ENCODE peak calls at places on chromosomes 13 and 19, in five cellular contexts. N, A, U, B and Y are unnamed samples.

GRCh38 chr19:29785360-29785759 is 26.4 kb upstream of the CCNE1 start:
- DNase-seq in N (no peak), A (no peak), U (no peak), B (no peak), Y (no peak)

GRCh38 chr13:27290715-27291114 is 20.1 kb downstream of the RASL11A start:
- DNase-seq in N (no peak), A (no peak), U (no peak), B (no peak), Y (no peak)

GRCh38 chr13:109315481-109315880 is 470.9 kb downstream of the IRS2 start:
- DNase-seq in N (no peak), A (no peak), U (no peak), B (no peak), Y (no peak)

GRCh38 chr13:33629610-33630009 is 188.3 kb upstream of the RFC3 start:
- DNase-seq in N (no peak), A (no peak), U (no peak), B (no peak), Y (no peak)

GRCh38 chr13:24985102-24985501 is 110.8 kb upstream of the PABPC3 start:
- DNase-seq in N (no peak), A (no peak), U (no peak), B (no peak), Y (no peak)

GRCh38 chr19:5154129-5154798 is 185.4 kb downstream of the KDM4B start:
- DNase-seq in N (no peak), A (no peak), U (no peak), B (no peak), Y (peak; percentile 80)

GRCh38 chr13:94537740-94538630 is 58.0 kb downstream of the TGDS start:
- DNase-seq in N (no peak), A (no peak), U (no peak), B (no peak), Y (no peak)

GRCh38 chr19:6318772-6319171 is 14.6 kb downstream of the ACER1 start:
- DNase-seq in N (peak; percentile 37), A (no peak), U (no peak), B (no peak), Y (no peak)

GRCh38 chr13:62931901-62932883 is 1516.5 kb upstream of the PCDH20 start:
- DNase-seq in N (no peak), A (no peak), U (no peak), B (no peak), Y (no peak)

GRCh38 chr13:110306960-110307696 is at the start of the genes COL4A1 and COL4A2:
- DNase-seq in N (peak; percentile 75), A (peak; percentile 78), U (no peak), B (peak; percentile 64), Y (peak; percentile 62)

GRCh38 chr19:50835103-50835784 is 1.9 kb upstream of the KLK15 start:
- DNase-seq in N (peak; percentile 11), A (no peak), U (no peak), B (no peak), Y (no peak)

GRCh38 chr19:10667867-10668266 is 13.7 kb downstream of the ILF3 start:
- DNase-seq in N (no peak), A (no peak), U (no peak), B (no peak), Y (no peak)

GRCh38 chr19:6161271-6161850 is 25.9 kb downstream of the ACSBG2 start:
- DNase-seq in N (peak; percentile 9), A (no peak), U (no peak), B (no peak), Y (no peak)

GRCh38 chr13:31131470-31131961 is 30.2 kb downstream of the HSPH1 start:
- DNase-seq in N (no peak), A (no peak), U (no peak), B (no peak), Y (no peak)

GRCh38 chr13:112685856-112686255 is 4.0 kb upstream of the ATP11A start:
- DNase-seq in N (no peak), A (no peak), U (no peak), B (no peak), Y (no peak)

GRCh38 chr19:13881692-13882418 is 4.9 kb downstream of the NANOS3 start:
- DNase-seq in N (no peak), A (no peak), U (peak; percentile 71), B (no peak), Y (no peak)

GRCh38 chr13:102399791-102400618 is 1.8 kb downstream of the FGF14 start:
- DNase-seq in N (peak; percentile 3), A (no peak), U (peak; percentile 64), B (no peak), Y (peak; percentile 65)

GRCh38 chr13:19072543-19072942 is 109.1 kb downstream of the TUBA3C start:
- DNase-seq in N (no peak), A (no peak), U (no peak), B (no peak), Y (no peak)

GRCh38 chr13:24763596-24764275 is at the start of gene RNF17:
- DNase-seq in N (no peak), A (no peak), U (no peak), B (no peak), Y (no peak)

GRCh38 chr13:32037471-32037870 is 5.9 kb downstream of the FRY start:
- DNase-seq in N (no peak), A (no peak), U (no peak), B (no peak), Y (no peak)

GRCh38 chr13:85363504-85363903 is 435.7 kb downstream of the SLITRK6 start:
- DNase-seq in N (no peak), A (no peak), U (no peak), B (no peak), Y (no peak)

GRCh38 chr13:98318263-98318878 is 141.3 kb upstream of the RNF113B start:
- DNase-seq in N (no peak), A (no peak), U (no peak), B (no peak), Y (no peak)

GRCh38 chr13:110057052-110057451 is 249.9 kb downstream of the COL4A1 start:
- DNase-seq in N (no peak), A (no peak), U (no peak), B (no peak), Y (no peak)

GRCh38 chr13:99104396-99104795 is 96.3 kb upstream of the UBAC2 start:
- DNase-seq in N (no peak), A (no peak), U (no peak), B (no peak), Y (no peak)

GRCh38 chr19:4007021-4007835 is at the start of gene PIAS4:
- DNase-seq in N (peak; percentile 90), A (peak; percentile 96), U (peak; percentile 95), B (peak; percentile 92), Y (peak; percentile 96)

GRCh38 chr19:2653717-2654584 is 48.5 kb downstream of the GNG7 start:
- DNase-seq in N (no peak), A (no peak), U (no peak), B (no peak), Y (no peak)

GRCh38 chr19:1861599-1862031 is 1.8 kb downstream of the KLF16 start:
- DNase-seq in N (no peak), A (no peak), U (no peak), B (no peak), Y (peak; percentile 31)

GRCh38 chr19:10782795-10783194 is 53.2 kb downstream of the TMED1 start:
- DNase-seq in N (no peak), A (peak; percentile 38), U (no peak), B (no peak), Y (no peak)

GRCh38 chr19:33631628-33631995 is 9.9 kb downstream of the CHST8 start:
- DNase-seq in N (no peak), A (no peak), U (no peak), B (no peak), Y (no peak)

GRCh38 chr13:51111174-51111573 is at the start of gene C13orf42:
- DNase-seq in N (no peak), A (no peak), U (no peak), B (no peak), Y (no peak)

GRCh38 chr13:20528451-20528850 is 2.8 kb upstream of the CRYL1 start:
- DNase-seq in N (no peak), A (no peak), U (no peak), B (no peak), Y (no peak)

GRCh38 chr19:4316940-4317339 is 12.5 kb downstream of the FSD1 start:
- DNase-seq in N (no peak), A (no peak), U (no peak), B (no peak), Y (no peak)

GRCh38 chr19:38917921-38918491 is 6.0 kb upstream of the CCER2 start:
- DNase-seq in N (no peak), A (no peak), U (no peak), B (no peak), Y (peak; percentile 50)
- TF ChIP-seq CTCF in N (peak; percentile 27), A (no peak), U (no peak), B (no peak), Y (no peak)

GRCh38 chr19:12545267-12545666 is 6.0 kb downstream of the ZNF564 start:
- DNase-seq in N (no peak), A (no peak), U (no peak), B (no peak), Y (no peak)

GRCh38 chr19:12544401-12544876 is 6.8 kb downstream of the ZNF564 start:
- DNase-seq in N (no peak), A (no peak), U (no peak), B (no peak), Y (no peak)

GRCh38 chr19:12546903-12547302 is 4.4 kb downstream of the ZNF564 start:
- DNase-seq in N (no peak), A (no peak), U (no peak), B (no peak), Y (no peak)

GRCh38 chr19:12546068-12546467 is 5.2 kb downstream of the ZNF564 start:
- DNase-seq in N (no peak), A (no peak), U (no peak), B (no peak), Y (no peak)

DNA sequence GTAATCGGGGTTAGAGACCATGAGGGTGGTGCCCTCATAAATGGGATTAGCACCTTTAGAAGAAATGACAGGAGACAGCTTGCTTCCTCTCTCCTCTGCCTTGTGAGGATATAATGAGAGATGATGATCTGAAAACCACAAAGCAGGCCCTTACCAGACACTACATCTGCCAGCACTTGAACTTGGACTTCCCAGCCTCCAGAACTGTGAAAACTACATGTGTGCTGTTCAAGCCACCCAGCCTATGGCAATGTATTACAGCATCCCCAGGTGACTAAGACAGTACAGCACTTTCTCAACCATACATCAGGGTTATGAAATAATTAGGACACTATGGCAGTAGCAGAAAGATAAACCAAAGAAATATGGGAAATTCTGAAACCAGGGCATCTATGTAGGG is 7.4 kb downstream of the ZNF564 start:
- DNase-seq in N (peak; percentile 47), A (no peak), U (no peak), B (no peak), Y (no peak)
- TF ChIP-seq CTCF in N (no peak), A (no peak), U (no peak), B (no peak), Y (no peak)

GRCh38 chr13:41213316-41213715 is 18.9 kb upstream of the KBTBD7 start:
- DNase-seq in N (peak; percentile 44), A (no peak), U (no peak), B (no peak), Y (no peak)
- TF ChIP-seq CTCF in N (no peak), A (no peak), U (no peak), B (no peak), Y (no peak)

GRCh38 chr19:52296400-52296772 is 583 bp upstream of the ZNF480 start:
- DNase-seq in N (no peak), A (no peak), U (no peak), B (no peak), Y (no peak)

GRCh38 chr19:52291781-52292180 is 5.2 kb upstream of the ZNF480 start:
- DNase-seq in N (no peak), A (no peak), U (no peak), B (no peak), Y (no peak)

GRCh38 chr19:52297601-52298358 is 811 bp downstream of the ZNF480 start:
- DNase-seq in N (no peak), A (no peak), U (no peak), B (no peak), Y (peak; percentile 31)

GRCh38 chr19:52296773-52297600 is at the start of gene ZNF480:
- DNase-seq in N (peak; percentile 67), A (peak; percentile 84), U (peak; percentile 90), B (peak; percentile 81), Y (peak; percentile 82)
- TF ChIP-seq CTCF in N (peak; percentile 27), A (no peak), U (no peak), B (no peak), Y (no peak)